ENCODE peak calls at places on chromosomes 12 and 14, in five cellular contexts. D is lower lobe of right lung, V is psoas muscle, X is fibroblast of mammary gland, T is upper lobe of left lung. N is an unnamed sample.

GRCh38 chr12:88141774-88142609 is at the start of the genes CEP290 and TMTC3:
- DNase-seq in D (peak; percentile 96), V (peak; percentile 95), X (peak; percentile 100), T (peak; percentile 93), N (peak; percentile 100)

GRCh38 chr12:89949457-89950195 is 241.0 kb upstream of the ATP2B1 start:
- DNase-seq in D (no peak), V (no peak), X (peak; percentile 81), T (no peak), N (peak; percentile 56)

GRCh38 chr14:52031781-52032180 is 37.1 kb downstream of the NID2 start:
- DNase-seq in D (no peak), V (peak; percentile 57), X (peak; percentile 99), T (no peak), N (no peak)

GRCh38 chr14:79294506-79294905 is 916.8 kb downstream of the DIO2 start:
- DNase-seq in D (no peak), V (no peak), X (peak; percentile 2), T (no peak), N (no peak)

GRCh38 chr14:33343016-33343415 is 404.3 kb downstream of the NPAS3 start:
- DNase-seq in D (no peak), V (no peak), X (peak; percentile 44), T (no peak), N (no peak)

GRCh38 chr12:28089363-28089762 is 100.9 kb upstream of the CCDC91 start:
- DNase-seq in D (no peak), V (no peak), X (peak; percentile 52), T (no peak), N (peak; percentile 70)

GRCh38 chr12:132736378-132736777 is 25.3 kb downstream of the ANKLE2 start:
- DNase-seq in D (peak; percentile 28), V (no peak), X (no peak), T (no peak), N (no peak)

GRCh38 chr12:108884116-108885012 is 4.5 kb downstream of the DAO start:
- DNase-seq in D (peak; percentile 83), V (peak; percentile 66), X (peak; percentile 42), T (no peak), N (peak; percentile 48)

GRCh38 chr14:101932668-101933067 is 31.7 kb upstream of the DYNC1H1 start:
- DNase-seq in D (peak; percentile 12), V (peak; percentile 4), X (no peak), T (no peak), N (no peak)

GRCh38 chr12:47843226-47843980 is 23.7 kb upstream of the HDAC7 start:
- DNase-seq in D (no peak), V (no peak), X (no peak), T (no peak), N (no peak)

GRCh38 chr14:104968541-104969401 is 9.4 kb downstream of the AHNAK2 start:
- DNase-seq in D (peak; percentile 47), V (peak; percentile 59), X (peak; percentile 41), T (peak; percentile 69), N (peak; percentile 93)

GRCh38 chr14:59882957-59883356 is 12.4 kb upstream of the RTN1 start:
- DNase-seq in D (no peak), V (no peak), X (no peak), T (no peak), N (no peak)

GRCh38 chr12:132866251-132866828 is 21.1 kb downstream of the CHFR start:
- DNase-seq in D (no peak), V (no peak), X (peak; percentile 84), T (no peak), N (peak; percentile 80)

GRCh38 chr12:46362895-46363581 is 9.5 kb downstream of the SLC38A2 start:
- DNase-seq in D (no peak), V (no peak), X (peak; percentile 67), T (no peak), N (no peak)

GRCh38 chr12:124764451-124764850 is 99.2 kb downstream of the SCARB1 start:
- DNase-seq in D (no peak), V (peak; percentile 77), X (peak; percentile 93), T (no peak), N (peak; percentile 67)

GRCh38 chr12:20601668-20602280 is 93.4 kb upstream of the SLCO1C1 start:
- DNase-seq in D (no peak), V (no peak), X (peak; percentile 76), T (no peak), N (peak; percentile 32)

GRCh38 chr14:94394594-94395305 is 6.3 kb upstream of the SERPINA1 start:
- DNase-seq in D (peak; percentile 76), V (peak; percentile 72), X (peak; percentile 89), T (no peak), N (peak; percentile 63)

GRCh38 chr12:19645823-19646222 is 206.5 kb downstream of the AEBP2 start:
- DNase-seq in D (no peak), V (no peak), X (no peak), T (no peak), N (no peak)

GRCh38 chr12:110737532-110737931 is 5.2 kb downstream of the PPP1CC start:
- DNase-seq in D (no peak), V (no peak), X (no peak), T (no peak), N (no peak)

GRCh38 chr12:128920468-128920867 is 67.2 kb downstream of the GLT1D1 start:
- DNase-seq in D (no peak), V (no peak), X (peak; percentile 41), T (no peak), N (peak; percentile 29)

GRCh38 chr12:25995906-25996305 is 37.4 kb downstream of the RASSF8 start:
- DNase-seq in D (no peak), V (no peak), X (no peak), T (no peak), N (no peak)

GRCh38 chr12:25996677-25997076 is 38.2 kb downstream of the RASSF8 start:
- DNase-seq in D (no peak), V (no peak), X (no peak), T (no peak), N (no peak)

GRCh38 chr12:25994252-25994651 is 35.8 kb downstream of the RASSF8 start:
- DNase-seq in D (no peak), V (no peak), X (peak; percentile 93), T (no peak), N (no peak)

GRCh38 chr12:25994901-25995625 is 36.6 kb downstream of the RASSF8 start:
- DNase-seq in D (no peak), V (no peak), X (no peak), T (no peak), N (no peak)

GRCh38 chr12:25997401-25997973 is 39.0 kb downstream of the RASSF8 start:
- DNase-seq in D (no peak), V (no peak), X (peak; percentile 92), T (no peak), N (peak; percentile 57)
- H3K4me3 ChIP-seq in D (no peak overlapping the region), V (no peak overlapping the region), X (no peak overlapping the region), T (no peak overlapping the region), N (no peak overlapping the region)

GRCh38 chr14:63088865-63089264 is 43.6 kb upstream of the KCNH5 start:
- DNase-seq in D (no peak), V (no peak), X (no peak), T (no peak), N (no peak)

DNA sequence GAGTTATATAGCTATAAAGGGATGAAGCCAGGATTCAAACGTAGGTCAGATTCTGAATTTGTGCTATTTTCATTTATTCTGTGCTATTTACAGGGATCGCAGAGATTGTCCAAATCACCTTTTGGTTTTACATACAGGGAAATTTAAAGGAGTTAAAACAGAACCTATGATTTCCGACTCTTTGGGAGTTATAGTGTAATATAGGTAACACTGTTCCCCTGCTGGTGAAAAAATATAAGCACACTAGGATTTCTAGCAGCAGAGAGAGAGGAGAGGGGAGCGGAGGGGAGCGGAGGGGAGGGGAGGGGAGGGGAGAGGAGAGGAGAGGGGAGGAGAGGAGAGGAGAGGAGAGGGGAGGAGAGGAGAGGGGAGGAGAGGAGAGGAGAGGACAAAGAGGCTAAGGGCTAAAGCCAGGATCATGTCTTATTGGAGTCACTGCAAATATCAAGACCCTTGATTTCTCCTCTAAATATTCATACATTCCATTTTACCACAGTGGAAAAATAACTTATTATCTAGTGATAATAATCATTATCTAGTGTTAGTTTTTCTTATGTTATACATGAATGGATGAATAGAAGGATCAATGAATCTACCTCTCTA is 46.2 kb upstream of the KCNH5 start:
- DNase-seq in D (no peak), V (no peak), X (no peak), T (no peak), N (no peak)
- TF ChIP-seq CTCF in D (no peak), V (no peak), X (no peak), T (no peak), N (no peak)

GRCh38 chr14:24260026-24260779 is 2.8 kb downstream of the TGM1 start:
- DNase-seq in D (peak; percentile 31), V (no peak), X (no peak), T (no peak), N (no peak)

GRCh38 chr14:24260780-24261157 is 2.2 kb downstream of the TGM1 start:
- DNase-seq in D (no peak), V (peak; percentile 10), X (no peak), T (no peak), N (no peak)

GRCh38 chr14:24262821-24263733 is at the start of gene TGM1:
- DNase-seq in D (peak; percentile 41), V (no peak), X (no peak), T (peak; percentile 48), N (peak; percentile 41)

GRCh38 chr14:24261256-24261968 is 1.6 kb downstream of the TGM1 start:
- DNase-seq in D (peak; percentile 39), V (no peak), X (no peak), T (peak; percentile 50), N (no peak)

DNA sequence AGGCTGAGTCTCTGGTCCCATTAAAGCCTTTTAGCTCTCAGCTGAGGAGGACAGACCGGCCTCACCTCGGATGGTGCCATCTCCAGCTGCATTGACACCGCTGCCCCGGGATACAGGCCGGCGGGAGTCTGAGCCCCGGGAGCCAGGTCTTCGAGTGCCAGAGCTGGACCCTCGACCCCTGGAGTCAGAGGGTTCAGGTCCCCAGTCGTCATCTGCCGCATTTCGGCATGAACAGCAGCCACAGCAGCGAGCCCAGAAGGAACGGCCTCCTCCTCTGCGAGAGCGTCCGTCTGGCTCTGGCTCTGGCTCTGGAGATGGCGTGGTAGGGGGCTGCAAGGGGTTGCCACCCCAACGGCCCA is 1.0 kb downstream of the TGM1 start:
- DNase-seq in D (peak; percentile 27), V (no peak), X (no peak), T (peak; percentile 58), N (no peak)
- H3K4me3 ChIP-seq in D (no peak overlapping the region), V (no peak overlapping the region), X (no peak overlapping the region), T (no peak overlapping the region), N (peak overlapping the region; percentile 55)

GRCh38 chr14:44154889-44155288 is 352.2 kb downstream of the FSCB start:
- DNase-seq in D (no peak), V (no peak), X (no peak), T (no peak), N (no peak)

GRCh38 chr14:44154446-44154845 is 352.6 kb downstream of the FSCB start:
- DNase-seq in D (no peak), V (no peak), X (no peak), T (no peak), N (no peak)

GRCh38 chr14:44151120-44151519 is 356.0 kb downstream of the FSCB start:
- DNase-seq in D (no peak), V (no peak), X (no peak), T (no peak), N (no peak)

GRCh38 chr14:44149597-44149996 is 357.5 kb downstream of the FSCB start:
- DNase-seq in D (no peak), V (no peak), X (no peak), T (no peak), N (peak; percentile 43)
- TF ChIP-seq CTCF in D (no peak), V (no peak), X (no peak), T (no peak), N (peak; percentile 37)

DNA sequence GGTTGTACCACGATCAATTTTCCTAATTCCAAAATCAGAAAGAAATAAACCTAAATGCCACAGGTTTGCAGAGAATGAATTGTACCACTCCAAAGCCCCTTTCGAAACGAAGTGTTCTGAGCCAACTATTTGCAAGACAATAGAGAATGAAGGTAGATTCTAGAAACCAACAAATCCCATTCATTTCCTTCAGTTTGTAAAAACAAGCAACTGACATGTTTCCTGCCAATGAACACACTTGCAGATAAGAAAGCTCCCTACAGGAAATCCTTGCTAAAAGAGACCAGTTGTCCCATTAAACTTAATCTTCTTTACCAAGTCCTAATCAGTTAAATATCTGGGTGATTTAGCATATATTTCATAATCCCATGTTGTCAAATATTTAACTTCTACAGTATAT is 198.4 kb upstream of the FOXN3 start:
- DNase-seq in D (no peak), V (no peak), X (no peak), T (no peak), N (no peak)
- H3K4me3 ChIP-seq in D (no peak overlapping the region), V (no peak overlapping the region), X (no peak overlapping the region), T (no peak overlapping the region), N (no peak overlapping the region)